ENCODE peak calls at places on chromosomes 6 and 20, in nine cellular contexts. One of them, this sample, is unnamed.
A peak's percentile ranks its signal among the peaks of the same experiment; 100 is the strongest.

GRCh38 chr20:38049800-38050199 is 16.3 kb downstream of the RPRD1B start:
- DNase-seq in effector CD4-positive, alpha-beta T cell: no peak
- DNase-seq in NCI-H2081: no peak
- DNase-seq in GM10248: no peak
- DNase-seq in SK-N-DZ: no peak
- DNase-seq in stimulated activated CD4-positive, alpha-beta T cell treated with anti-CD3 and anti-CD28 coated beads, TNF-alpha, amount 100 ng/mL, for 1 hour: no peak
- DNase-seq in right cardiac atrium: no peak
- DNase-seq in activated T-cell treated with anti-CD3 and anti-CD28 coated beads, Interleukin-2, amount 50 U/mL, for 72 hours: no peak
- DNase-seq in mesendoderm: peak; percentile 92
- DNase-seq in this sample: no peak

GRCh38 chr20:63682384-63683139 is 13.9 kb upstream of the TNFRSF6B start:
- DNase-seq in GM10248: no peak
- DNase-seq in activated T-cell treated with anti-CD3 and anti-CD28 coated beads, Interleukin-2, amount 50 U/mL, for 72 hours: no peak
- DNase-seq in mesendoderm: peak; percentile 67
- DNase-seq in effector CD4-positive, alpha-beta T cell: no peak
- DNase-seq in right cardiac atrium: peak; percentile 90
- DNase-seq in stimulated activated CD4-positive, alpha-beta T cell treated with anti-CD3 and anti-CD28 coated beads, TNF-alpha, amount 100 ng/mL, for 1 hour: no peak
- DNase-seq in NCI-H2081: no peak
- DNase-seq in SK-N-DZ: no peak
- DNase-seq in this sample: no peak

GRCh38 chr20:61253640-61254511 is 1.8 kb downstream of the CDH4 start:
- DNase-seq in SK-N-DZ: no peak
- DNase-seq in effector CD4-positive, alpha-beta T cell: no peak
- DNase-seq in mesendoderm: peak; percentile 53
- DNase-seq in right cardiac atrium: no peak
- DNase-seq in NCI-H2081: no peak
- DNase-seq in stimulated activated CD4-positive, alpha-beta T cell treated with anti-CD3 and anti-CD28 coated beads, TNF-alpha, amount 100 ng/mL, for 1 hour: no peak
- DNase-seq in GM10248: no peak
- DNase-seq in activated T-cell treated with anti-CD3 and anti-CD28 coated beads, Interleukin-2, amount 50 U/mL, for 72 hours: no peak
- DNase-seq in this sample: no peak

GRCh38 chr6:167295495-167296292 is 4.6 kb downstream of the UNC93A start:
- DNase-seq in right cardiac atrium: no peak
- DNase-seq in effector CD4-positive, alpha-beta T cell: no peak
- DNase-seq in mesendoderm: no peak
- DNase-seq in SK-N-DZ: no peak
- DNase-seq in NCI-H2081: no peak
- DNase-seq in stimulated activated CD4-positive, alpha-beta T cell treated with anti-CD3 and anti-CD28 coated beads, TNF-alpha, amount 100 ng/mL, for 1 hour: no peak
- DNase-seq in GM10248: no peak
- DNase-seq in activated T-cell treated with anti-CD3 and anti-CD28 coated beads, Interleukin-2, amount 50 U/mL, for 72 hours: no peak
- DNase-seq in this sample: no peak

GRCh38 chr20:38303908-38304379 is at the start of gene BPI:
- DNase-seq in stimulated activated CD4-positive, alpha-beta T cell treated with anti-CD3 and anti-CD28 coated beads, TNF-alpha, amount 100 ng/mL, for 1 hour: no peak
- DNase-seq in activated T-cell treated with anti-CD3 and anti-CD28 coated beads, Interleukin-2, amount 50 U/mL, for 72 hours: no peak
- DNase-seq in mesendoderm: no peak
- DNase-seq in NCI-H2081: no peak
- DNase-seq in right cardiac atrium: peak; percentile 72
- DNase-seq in effector CD4-positive, alpha-beta T cell: no peak
- DNase-seq in GM10248: no peak
- DNase-seq in SK-N-DZ: no peak
- DNase-seq in this sample: no peak

GRCh38 chr6:1312444-1313363 is 806 bp downstream of the FOXQ1 start:
- DNase-seq in mesendoderm: peak; percentile 70
- DNase-seq in activated T-cell treated with anti-CD3 and anti-CD28 coated beads, Interleukin-2, amount 50 U/mL, for 72 hours: peak; percentile 22
- DNase-seq in NCI-H2081: no peak
- DNase-seq in effector CD4-positive, alpha-beta T cell: no peak
- DNase-seq in stimulated activated CD4-positive, alpha-beta T cell treated with anti-CD3 and anti-CD28 coated beads, TNF-alpha, amount 100 ng/mL, for 1 hour: no peak
- DNase-seq in SK-N-DZ: no peak
- DNase-seq in right cardiac atrium: peak; percentile 61
- DNase-seq in GM10248: no peak
- DNase-seq in this sample: no peak

GRCh38 chr6:88544986-88545612 is 379.0 kb upstream of the CNR1 start:
- DNase-seq in right cardiac atrium: no peak
- DNase-seq in NCI-H2081: no peak
- DNase-seq in activated T-cell treated with anti-CD3 and anti-CD28 coated beads, Interleukin-2, amount 50 U/mL, for 72 hours: no peak
- DNase-seq in effector CD4-positive, alpha-beta T cell: no peak
- DNase-seq in mesendoderm: no peak
- DNase-seq in SK-N-DZ: no peak
- DNase-seq in stimulated activated CD4-positive, alpha-beta T cell treated with anti-CD3 and anti-CD28 coated beads, TNF-alpha, amount 100 ng/mL, for 1 hour: no peak
- DNase-seq in GM10248: no peak
- DNase-seq in this sample: no peak

GRCh38 chr6:19410477-19410876 is 426.7 kb upstream of the ID4 start:
- DNase-seq in SK-N-DZ: no peak
- DNase-seq in NCI-H2081: no peak
- DNase-seq in stimulated activated CD4-positive, alpha-beta T cell treated with anti-CD3 and anti-CD28 coated beads, TNF-alpha, amount 100 ng/mL, for 1 hour: no peak
- DNase-seq in mesendoderm: peak; percentile 17
- DNase-seq in activated T-cell treated with anti-CD3 and anti-CD28 coated beads, Interleukin-2, amount 50 U/mL, for 72 hours: no peak
- DNase-seq in GM10248: no peak
- DNase-seq in effector CD4-positive, alpha-beta T cell: no peak
- DNase-seq in right cardiac atrium: no peak
- DNase-seq in this sample: no peak

GRCh38 chr20:47740225-47741184 is 44.8 kb downstream of the SULF2 start:
- DNase-seq in SK-N-DZ: no peak
- DNase-seq in right cardiac atrium: peak; percentile 75
- DNase-seq in GM10248: no peak
- DNase-seq in stimulated activated CD4-positive, alpha-beta T cell treated with anti-CD3 and anti-CD28 coated beads, TNF-alpha, amount 100 ng/mL, for 1 hour: no peak
- DNase-seq in effector CD4-positive, alpha-beta T cell: no peak
- DNase-seq in activated T-cell treated with anti-CD3 and anti-CD28 coated beads, Interleukin-2, amount 50 U/mL, for 72 hours: no peak
- DNase-seq in mesendoderm: peak; percentile 65
- DNase-seq in NCI-H2081: no peak
- DNase-seq in this sample: no peak

GRCh38 chr6:31792741-31793140 is 2.8 kb downstream of the VARS1 start:
- DNase-seq in SK-N-DZ: no peak
- DNase-seq in right cardiac atrium: peak; percentile 27
- DNase-seq in GM10248: peak; percentile 20
- DNase-seq in effector CD4-positive, alpha-beta T cell: no peak
- DNase-seq in NCI-H2081: no peak
- DNase-seq in mesendoderm: no peak
- DNase-seq in stimulated activated CD4-positive, alpha-beta T cell treated with anti-CD3 and anti-CD28 coated beads, TNF-alpha, amount 100 ng/mL, for 1 hour: no peak
- DNase-seq in activated T-cell treated with anti-CD3 and anti-CD28 coated beads, Interleukin-2, amount 50 U/mL, for 72 hours: peak; percentile 37
- DNase-seq in this sample: no peak

GRCh38 chr6:165417298-165417865 is 108.0 kb upstream of the C6orf118 start:
- DNase-seq in effector CD4-positive, alpha-beta T cell: no peak
- DNase-seq in SK-N-DZ: no peak
- DNase-seq in mesendoderm: no peak
- DNase-seq in right cardiac atrium: no peak
- DNase-seq in activated T-cell treated with anti-CD3 and anti-CD28 coated beads, Interleukin-2, amount 50 U/mL, for 72 hours: no peak
- DNase-seq in NCI-H2081: no peak
- DNase-seq in GM10248: no peak
- DNase-seq in stimulated activated CD4-positive, alpha-beta T cell treated with anti-CD3 and anti-CD28 coated beads, TNF-alpha, amount 100 ng/mL, for 1 hour: no peak
- DNase-seq in this sample: no peak

GRCh38 chr6:157542405-157542943 is 161.5 kb downstream of the ZDHHC14 start:
- DNase-seq in SK-N-DZ: no peak
- DNase-seq in right cardiac atrium: no peak
- DNase-seq in mesendoderm: no peak
- DNase-seq in GM10248: no peak
- DNase-seq in NCI-H2081: no peak
- DNase-seq in activated T-cell treated with anti-CD3 and anti-CD28 coated beads, Interleukin-2, amount 50 U/mL, for 72 hours: no peak
- DNase-seq in stimulated activated CD4-positive, alpha-beta T cell treated with anti-CD3 and anti-CD28 coated beads, TNF-alpha, amount 100 ng/mL, for 1 hour: no peak
- DNase-seq in effector CD4-positive, alpha-beta T cell: no peak
- DNase-seq in this sample: no peak

GRCh38 chr6:106688177-106688951 is 59.0 kb downstream of the QRSL1 start:
- DNase-seq in stimulated activated CD4-positive, alpha-beta T cell treated with anti-CD3 and anti-CD28 coated beads, TNF-alpha, amount 100 ng/mL, for 1 hour: no peak
- DNase-seq in right cardiac atrium: no peak
- DNase-seq in NCI-H2081: no peak
- DNase-seq in SK-N-DZ: no peak
- DNase-seq in effector CD4-positive, alpha-beta T cell: no peak
- DNase-seq in activated T-cell treated with anti-CD3 and anti-CD28 coated beads, Interleukin-2, amount 50 U/mL, for 72 hours: no peak
- DNase-seq in mesendoderm: no peak
- DNase-seq in GM10248: peak; percentile 22
- DNase-seq in this sample: no peak

GRCh38 chr6:42890311-42891198 is 11.1 kb downstream of the RPL7L1 start:
- DNase-seq in right cardiac atrium: peak; percentile 97
- DNase-seq in SK-N-DZ: peak; percentile 96
- DNase-seq in stimulated activated CD4-positive, alpha-beta T cell treated with anti-CD3 and anti-CD28 coated beads, TNF-alpha, amount 100 ng/mL, for 1 hour: peak; percentile 69
- DNase-seq in effector CD4-positive, alpha-beta T cell: peak; percentile 85
- DNase-seq in mesendoderm: peak; percentile 99
- DNase-seq in NCI-H2081: peak; percentile 93
- DNase-seq in GM10248: peak; percentile 94
- DNase-seq in activated T-cell treated with anti-CD3 and anti-CD28 coated beads, Interleukin-2, amount 50 U/mL, for 72 hours: peak; percentile 96
- DNase-seq in this sample: peak; percentile 83

This sample was measured in hippocampal formation.